ENCODE peak calls at places on chromosomes 1 and 21, in six cellular contexts. S, I, Z, B, Q and P are unnamed samples.

GRCh38 chr1:95308276-95308675 is 74.3 kb downstream of the RWDD3 start:
- DNase-seq in S (no peak), I (no peak), Z (no peak), B (no peak), Q (no peak), P (no peak)

GRCh38 chr1:27606708-27607238 is 2.8 kb upstream of the AHDC1 start:
- DNase-seq in S (no peak), I (peak; percentile 47), Z (no peak), B (no peak), Q (no peak), P (no peak)

GRCh38 chr1:180230416-180230790 is 339 bp downstream of the LHX4 start:
- DNase-seq in S (no peak), I (no peak), Z (no peak), B (no peak), Q (no peak), P (no peak)

GRCh38 chr21:44708213-44708865 is 3.0 kb downstream of the TSPEAR start:
- DNase-seq in S (peak; percentile 19), I (no peak), Z (no peak), B (no peak), Q (no peak), P (no peak)

GRCh38 chr1:78401148-78401547 is 89.6 kb upstream of the PTGFR start:
- DNase-seq in S (no peak), I (no peak), Z (no peak), B (no peak), Q (no peak), P (no peak)

GRCh38 chr1:171500803-171501202 is 15.5 kb downstream of the PRRC2C start:
- DNase-seq in S (no peak), I (no peak), Z (no peak), B (no peak), Q (no peak), P (no peak)

GRCh38 chr21:35981514-35982070 is 78.7 kb downstream of the SETD4 start:
- DNase-seq in S (no peak), I (no peak), Z (no peak), B (no peak), Q (no peak), P (no peak)

GRCh38 chr1:232077809-232078208 is 451.2 kb downstream of the DISC1 start:
- DNase-seq in S (no peak), I (no peak), Z (no peak), B (no peak), Q (no peak), P (no peak)

GRCh38 chr1:23843644-23844043 is 18.4 kb upstream of the HMGCL start:
- DNase-seq in S (no peak), I (no peak), Z (no peak), B (no peak), Q (no peak), P (no peak)

GRCh38 chr1:65235867-65236805 is 73.2 kb upstream of the DNAJC6 start:
- DNase-seq in S (no peak), I (peak; percentile 81), Z (no peak), B (no peak), Q (no peak), P (no peak)

GRCh38 chr1:112472142-112472541 is 36.6 kb upstream of the WNT2B start:
- DNase-seq in S (no peak), I (no peak), Z (no peak), B (no peak), Q (no peak), P (no peak)

DNA sequence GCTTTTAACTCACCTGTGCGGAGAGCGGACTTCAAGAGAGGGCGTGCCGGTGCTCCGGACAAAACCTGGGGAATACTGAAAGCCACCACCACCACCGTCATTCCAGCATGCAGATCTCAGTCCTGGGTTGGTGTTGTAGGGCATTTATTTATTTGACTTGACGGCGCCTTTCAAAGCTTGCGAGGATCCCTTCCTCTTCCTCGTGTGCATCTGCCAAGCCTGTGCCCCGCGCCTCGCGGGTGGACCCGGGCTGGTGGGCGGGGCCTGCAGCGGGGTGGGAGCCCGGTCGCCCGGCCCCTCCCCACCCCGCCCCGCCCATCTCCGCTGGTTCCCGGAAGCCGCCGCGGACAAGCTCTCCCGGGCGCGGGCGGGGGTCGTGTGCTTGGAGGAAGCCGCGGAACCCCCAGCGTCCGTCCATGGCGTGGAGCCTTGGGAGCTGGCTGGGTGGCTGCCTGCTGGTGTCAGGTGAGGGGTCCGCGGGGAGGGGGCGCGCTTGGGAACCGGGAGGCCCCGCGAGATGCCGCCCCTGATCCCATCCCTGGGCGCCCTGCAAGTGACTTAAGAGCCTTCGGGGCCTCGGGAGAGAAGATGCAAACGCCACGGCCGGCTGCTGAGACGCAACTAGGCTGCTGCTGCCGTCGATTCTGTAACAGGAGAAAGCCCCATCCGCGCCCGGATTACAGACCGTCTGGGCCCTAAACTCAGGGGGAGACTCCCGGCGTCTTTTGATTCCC is at the start of gene IL10RB:
- DNase-seq in S (peak; percentile 78), I (peak; percentile 90), Z (peak; percentile 87), B (peak; percentile 27), Q (peak; percentile 19), P (peak; percentile 74)
- TF ChIP-seq POLR2A in S (no peak), I (peak; percentile 75), Z (peak; percentile 76), B (peak; percentile 88), Q (no peak), P (peak; percentile 66)

GRCh38 chr1:7679873-7680790 is 91.0 kb upstream of the VAMP3 start:
- DNase-seq in S (peak; percentile 45), I (peak; percentile 18), Z (peak; percentile 58), B (no peak), Q (no peak), P (no peak)
- TF ChIP-seq POLR2AphosphoS5 in S (no peak), I (no peak), Z (no peak), B (no peak), Q (peak; percentile 14), P (no peak)

GRCh38 chr1:54888080-54888733 is 1.2 kb upstream of the DHCR24 start:
- DNase-seq in S (peak; percentile 36), I (peak; percentile 8), Z (no peak), B (no peak), Q (no peak), P (no peak)

GRCh38 chr1:54887665-54888071 is 673 bp upstream of the DHCR24 start:
- DNase-seq in S (peak; percentile 47), I (no peak), Z (no peak), B (no peak), Q (no peak), P (no peak)

GRCh38 chr1:54885237-54885679 is 1.7 kb downstream of the DHCR24 start:
- DNase-seq in S (no peak), I (peak; percentile 31), Z (no peak), B (no peak), Q (no peak), P (no peak)

GRCh38 chr1:54885863-54886723 is 902 bp downstream of the DHCR24 start:
- DNase-seq in S (peak; percentile 66), I (peak; percentile 74), Z (peak; percentile 55), B (no peak), Q (no peak), P (no peak)

GRCh38 chr1:54886724-54887664 is at the start of gene DHCR24:
- DNase-seq in S (peak; percentile 89), I (peak; percentile 93), Z (peak; percentile 85), B (peak; percentile 45), Q (peak; percentile 49), P (peak; percentile 98)
- TF ChIP-seq POLR2A in S (no peak), I (peak; percentile 91), Z (peak; percentile 71), B (peak; percentile 98), Q (no peak), P (peak; percentile 83)

GRCh38 chr21:34845521-34846213 is 176.9 kb downstream of the CLIC6 start:
- DNase-seq in S (peak; percentile 82), I (no peak), Z (peak; percentile 53), B (peak; percentile 60), Q (no peak), P (peak; percentile 39)

GRCh38 chr21:34843562-34843961 is 174.8 kb downstream of the CLIC6 start:
- DNase-seq in S (peak; percentile 32), I (no peak), Z (no peak), B (no peak), Q (no peak), P (no peak)

GRCh38 chr21:34844924-34845238 is 176.1 kb downstream of the CLIC6 start:
- DNase-seq in S (no peak), I (no peak), Z (no peak), B (no peak), Q (no peak), P (no peak)

GRCh38 chr21:34846214-34846575 is 177.4 kb downstream of the CLIC6 start:
- DNase-seq in S (no peak), I (no peak), Z (no peak), B (no peak), Q (no peak), P (no peak)

GRCh38 chr21:34844033-34844923 is 175.5 kb downstream of the CLIC6 start:
- DNase-seq in S (peak; percentile 60), I (no peak), Z (peak; percentile 39), B (no peak), Q (no peak), P (no peak)
- TF ChIP-seq POLR2AphosphoS5 in S (no peak), I (no peak), Z (no peak), B (no peak), Q (no peak), P (no peak)